ENCODE peak calls at places on chromosomes 1 and 21, in nine cellular contexts. J is dorsolateral prefrontal cortex, S is body of pancreas, O is heart right ventricle, L is uterus, I is colonic mucosa, Z is AG04450, H is right cardiac atrium, K is GM23338. A is an unnamed sample.

GRCh38 chr1:39061951-39062350 is 35.8 kb downstream of the NDUFS5 start:
- DNase-seq in J (no peak), S (no peak), O (no peak), L (no peak), I (no peak), Z (no peak), H (no peak), K (no peak), A (no peak)

GRCh38 chr1:247448107-247448778 is 9.7 kb downstream of the OR2B11 start:
- DNase-seq in J (peak; percentile 59), S (peak; percentile 64), O (peak; percentile 71), L (peak; percentile 54), I (peak; percentile 56), Z (no peak), H (peak; percentile 67), K (peak; percentile 90), A (peak; percentile 18)

GRCh38 chr21:26964379-26964778 is 2.5 kb downstream of the ADAMTS5 start:
- DNase-seq in J (no peak), S (no peak), O (peak; percentile 62), L (peak; percentile 86), I (peak; percentile 33), Z (no peak), H (peak; percentile 73), K (peak; percentile 74), A (no peak)

GRCh38 chr1:78825561-78825960 is 175.9 kb downstream of the IFI44 start:
- DNase-seq in J (no peak), S (no peak), O (no peak), L (no peak), I (no peak), Z (no peak), H (no peak), K (no peak), A (peak; percentile 26)

GRCh38 chr1:4529579-4530445 is 124.6 kb upstream of the AJAP1 start:
- DNase-seq in J (no peak), S (no peak), O (no peak), L (no peak), I (no peak), Z (no peak), H (no peak), K (no peak), A (no peak)

GRCh38 chr21:32819702-32820101 is 48.1 kb upstream of the PAXBP1 start:
- DNase-seq in J (no peak), S (no peak), O (no peak), L (peak; percentile 52), I (no peak), Z (peak; percentile 54), H (peak; percentile 54), K (no peak), A (peak; percentile 67)

GRCh38 chr1:56416385-56416972 is 162.9 kb downstream of the PLPP3 start:
- DNase-seq in J (no peak), S (no peak), O (no peak), L (no peak), I (no peak), Z (no peak), H (no peak), K (no peak), A (no peak)

GRCh38 chr21:19507682-19508260 is 1104.2 kb upstream of the TMPRSS15 start:
- DNase-seq in J (no peak), S (no peak), O (no peak), L (no peak), I (no peak), Z (no peak), H (no peak), K (peak; percentile 65), A (no peak)

GRCh38 chr1:153957744-153958110 is 685 bp downstream of the CRTC2 start:
- DNase-seq in J (no peak), S (no peak), O (no peak), L (no peak), I (peak; percentile 47), Z (no peak), H (no peak), K (peak; percentile 63), A (no peak)

GRCh38 chr1:115336741-115337140 is 1.3 kb downstream of the NGF start:
- DNase-seq in J (no peak), S (no peak), O (no peak), L (no peak), I (no peak), Z (no peak), H (no peak), K (no peak), A (no peak)

GRCh38 chr1:115337276-115337632 is 795 bp downstream of the NGF start:
- DNase-seq in J (no peak), S (no peak), O (no peak), L (peak; percentile 56), I (no peak), Z (no peak), H (no peak), K (no peak), A (no peak)

GRCh38 chr1:115340879-115341278 is 2.8 kb upstream of the NGF start:
- DNase-seq in J (no peak), S (no peak), O (no peak), L (no peak), I (no peak), Z (no peak), H (no peak), K (no peak), A (no peak)

GRCh38 chr1:115338457-115338820 is 390 bp upstream of the NGF start:
- DNase-seq in J (no peak), S (no peak), O (peak; percentile 39), L (no peak), I (no peak), Z (no peak), H (no peak), K (peak; percentile 73), A (no peak)

DNA sequence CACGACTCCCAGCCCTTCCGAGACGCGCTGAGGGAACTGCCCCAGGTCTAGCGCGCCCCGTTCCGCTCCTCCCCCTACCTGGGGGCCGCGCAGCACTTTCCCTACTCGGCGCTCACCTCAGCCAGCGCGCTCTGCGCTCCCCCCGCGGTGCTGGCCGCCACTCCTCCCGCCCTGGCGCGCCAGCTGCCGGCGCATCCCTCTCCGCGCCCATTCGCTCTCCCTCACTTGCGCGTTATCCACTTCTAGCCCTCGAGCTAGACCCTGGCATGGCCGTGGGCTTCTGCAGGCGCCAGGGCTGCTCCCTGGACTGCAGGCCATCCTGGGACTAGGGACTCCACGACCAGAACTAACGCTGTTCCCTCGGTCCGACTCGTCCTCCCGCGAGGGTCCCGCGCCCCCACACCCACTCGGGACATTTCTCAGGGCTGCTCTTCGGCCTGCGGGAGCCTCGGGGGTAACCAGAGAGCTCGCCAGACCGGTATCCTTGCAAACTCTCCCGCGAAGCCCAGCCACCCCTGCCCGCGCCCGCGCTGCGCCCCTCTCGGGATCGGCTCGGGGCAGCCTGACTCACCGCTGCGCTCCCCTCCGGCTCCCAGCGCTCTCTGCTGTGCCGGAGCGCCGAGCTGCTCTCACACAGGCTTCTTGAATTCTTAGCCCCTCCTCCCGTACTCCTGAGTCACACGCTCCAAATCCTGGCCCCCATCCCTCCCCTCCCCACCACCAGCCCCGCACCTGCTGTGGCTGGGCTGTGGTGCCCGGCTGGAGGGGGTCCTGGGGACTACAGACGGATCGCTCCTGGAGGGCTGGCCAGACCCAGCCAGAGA is at the start of gene NGF:
- DNase-seq in J (no peak), S (no peak), O (peak; percentile 64), L (peak; percentile 80), I (no peak), Z (peak; percentile 32), H (peak; percentile 72), K (peak; percentile 86), A (no peak)
- H3K4me3 ChIP-seq in J (peak within 1 kb of the TSS; percentile 38), S (no peak within 1 kb of the TSS), O (peak within 1 kb of the TSS; percentile 81), L (peak within 1 kb of the TSS; percentile 74), I (peak within 1 kb of the TSS; percentile 35), Z (peak within 1 kb of the TSS; percentile 93), H (peak within 1 kb of the TSS; percentile 64), K (peak within 1 kb of the TSS; percentile 88), A (peak within 1 kb of the TSS; percentile 56)

GRCh38 chr1:245921417-245921816 is 585.7 kb downstream of the SMYD3 start:
- DNase-seq in J (no peak), S (no peak), O (no peak), L (no peak), I (no peak), Z (no peak), H (no peak), K (no peak), A (no peak)
- H3K4me3 ChIP-seq in J (no peak overlapping the region), S (no peak overlapping the region), O (no peak overlapping the region), L (no peak overlapping the region), I (no peak overlapping the region), Z (no peak overlapping the region), H (no peak overlapping the region), K (no peak overlapping the region), A (no peak overlapping the region)

GRCh38 chr1:208526726-208527125 is 282.5 kb upstream of the PLXNA2 start:
- DNase-seq in J (no peak), S (no peak), O (no peak), L (no peak), I (no peak), Z (no peak), H (no peak), K (no peak), A (no peak)
- H3K4me3 ChIP-seq in J (no peak overlapping the region), S (no peak overlapping the region), O (no peak overlapping the region), L (no peak overlapping the region), I (no peak overlapping the region), Z (no peak overlapping the region), H (no peak overlapping the region), K (no peak overlapping the region), A (no peak overlapping the region)

DNA sequence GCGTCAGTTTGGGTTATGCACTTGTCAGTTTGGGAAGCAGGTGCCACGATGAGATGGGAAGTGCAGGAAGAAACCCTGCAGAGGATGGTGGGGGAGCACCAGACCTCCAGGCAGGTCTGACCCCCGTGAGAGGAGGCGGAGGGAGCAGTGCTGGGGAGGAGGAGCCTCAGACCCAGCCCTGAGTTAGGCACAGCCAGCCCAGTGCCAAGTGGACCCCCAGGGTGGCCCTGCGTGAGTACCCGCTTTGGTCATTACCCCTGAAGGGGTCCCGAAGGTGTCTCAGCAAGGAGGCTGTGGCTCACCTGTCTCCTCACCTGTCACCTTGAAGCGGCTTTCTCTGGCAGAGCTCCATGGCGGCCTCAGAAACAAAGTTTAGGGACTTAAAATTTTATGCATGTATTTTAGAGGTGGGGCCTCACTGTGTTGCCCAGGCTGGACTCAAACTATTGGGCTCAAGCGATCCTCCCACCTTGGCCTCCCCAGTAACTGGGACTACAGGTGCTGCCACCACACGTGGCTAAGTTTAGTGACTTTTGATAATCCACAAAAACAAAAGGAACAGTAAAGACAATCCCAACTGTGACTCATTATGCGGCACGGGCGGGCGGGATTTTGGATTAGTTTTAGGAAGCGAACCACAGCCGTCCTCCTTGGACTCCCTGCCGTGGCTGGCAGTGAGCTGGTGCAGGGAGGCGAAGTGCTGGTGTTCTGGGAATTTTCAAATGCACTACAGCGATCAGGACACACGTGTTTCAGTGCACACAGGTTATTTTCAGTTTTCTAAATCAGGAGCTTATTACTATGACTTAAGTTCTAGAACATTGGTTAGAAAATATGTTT is 4.7 kb downstream of the AGPAT3 start:
- DNase-seq in J (peak; percentile 29), S (no peak), O (no peak), L (no peak), I (no peak), Z (no peak), H (no peak), K (no peak), A (no peak)
- H3K4me3 ChIP-seq in J (no peak overlapping the region), S (no peak overlapping the region), O (no peak overlapping the region), L (no peak overlapping the region), I (no peak overlapping the region), Z (no peak overlapping the region), H (no peak overlapping the region), K (no peak overlapping the region), A (no peak overlapping the region)

GRCh38 chr1:147579532-147580199 is 38.4 kb downstream of the BCL9 start:
- DNase-seq in J (no peak), S (peak; percentile 25), O (no peak), L (no peak), I (peak; percentile 72), Z (peak; percentile 27), H (no peak), K (no peak), A (peak; percentile 36)
- H3K4me3 ChIP-seq in J (no peak overlapping the region), S (no peak overlapping the region), O (no peak overlapping the region), L (no peak overlapping the region), I (no peak overlapping the region), Z (peak overlapping the region; percentile 1), H (no peak overlapping the region), K (no peak overlapping the region), A (no peak overlapping the region)

A was measured in skeletal muscle cell.